ENCODE peak calls at places on chromosomes 4 and X, in five cellular contexts. T, A, Y, B and G are unnamed samples.
A peak's percentile ranks its signal among the peaks of the same experiment; 100 is the strongest.

GRCh38 chr4:152729466-152729865 is 49.7 kb upstream of the TMEM154 start:
- DNase-seq in T (no peak), A (no peak), Y (no peak), B (no peak), G (no peak)

GRCh38 chrX:150692837-150693781 is at the start of gene MTMR1:
- DNase-seq in T (no peak), A (no peak), Y (peak; percentile 65), B (no peak), G (no peak)

GRCh38 chr4:95929448-95930064 is 89.7 kb downstream of the PDHA2 start:
- DNase-seq in T (no peak), A (no peak), Y (no peak), B (no peak), G (no peak)

GRCh38 chrX:34275710-34276109 is 143.6 kb upstream of the FAM47A start:
- DNase-seq in T (no peak), A (no peak), Y (peak; percentile 24), B (no peak), G (no peak)

GRCh38 chr4:110198472-110199419 is at the start of gene ELOVL6:
- DNase-seq in T (peak; percentile 56), A (peak; percentile 71), Y (peak; percentile 85), B (peak; percentile 46), G (no peak)

GRCh38 chr4:12689457-12689856 is 794.7 kb downstream of the RAB28 start:
- DNase-seq in T (no peak), A (no peak), Y (no peak), B (no peak), G (no peak)

GRCh38 chrX:38806054-38806389 is 4.8 kb downstream of the MID1IP1 start:
- DNase-seq in T (no peak), A (no peak), Y (no peak), B (no peak), G (no peak)

GRCh38 chrX:52988985-52989917 is 30.9 kb upstream of the FAM156A start:
- DNase-seq in T (no peak), A (no peak), Y (no peak), B (no peak), G (no peak)

GRCh38 chr4:38639245-38639644 is 24.8 kb upstream of the KLF3 start:
- DNase-seq in T (no peak), A (no peak), Y (no peak), B (no peak), G (no peak)

GRCh38 chr4:23266401-23266800 is 573.7 kb downstream of the GBA3 start:
- DNase-seq in T (no peak), A (no peak), Y (no peak), B (no peak), G (no peak)

DNA sequence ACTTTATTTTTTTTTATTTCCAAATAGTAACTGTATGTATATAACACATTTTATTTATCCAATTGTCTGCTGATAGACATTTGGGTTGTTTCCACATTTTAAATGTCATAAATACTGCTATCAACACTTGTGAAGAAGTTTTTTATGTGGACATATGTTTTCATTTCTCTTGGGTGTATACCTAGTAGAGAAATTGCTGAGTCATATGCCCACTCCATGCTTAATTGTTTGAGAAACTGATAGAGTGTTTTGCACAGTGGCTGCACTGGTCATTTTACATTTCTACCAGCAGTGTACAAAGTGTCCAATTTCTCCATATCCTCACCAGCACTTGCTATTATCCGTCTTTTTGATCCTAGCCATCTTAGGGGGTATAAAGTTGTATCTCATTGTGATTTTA is 567.8 kb downstream of the GBA3 start:
- DNase-seq in T (no peak), A (no peak), Y (no peak), B (no peak), G (no peak)
- H3K4me1 ChIP-seq in T (no peaks in the 10 kb centered on the region), A (no peaks in the 10 kb centered on the region), Y (no peaks in the 10 kb centered on the region), B (no peaks in the 10 kb centered on the region), G (no peaks in the 10 kb centered on the region)

GRCh38 chr4:101242441-101242840 is 104.9 kb downstream of the PPP3CA start:
- DNase-seq in T (no peak), A (no peak), Y (no peak), B (no peak), G (no peak)

GRCh38 chr4:101239685-101240084 is 107.6 kb downstream of the PPP3CA start:
- DNase-seq in T (no peak), A (no peak), Y (no peak), B (no peak), G (no peak)

GRCh38 chr4:101236097-101236496 is 111.2 kb downstream of the PPP3CA start:
- DNase-seq in T (no peak), A (no peak), Y (no peak), B (no peak), G (no peak)

GRCh38 chr4:101238706-101239105 is 108.6 kb downstream of the PPP3CA start:
- DNase-seq in T (no peak), A (no peak), Y (no peak), B (no peak), G (no peak)

GRCh38 chr4:101237773-101238172 is 109.6 kb downstream of the PPP3CA start:
- DNase-seq in T (no peak), A (no peak), Y (no peak), B (no peak), G (no peak)
- H3K4me1 ChIP-seq in T (peaks cover 5% of the 10 kb centered on the region), A (peaks cover 22% of the 10 kb centered on the region), Y (peaks cover 5% of the 10 kb centered on the region), B (peaks cover 2% of the 10 kb centered on the region), G (peaks cover 16% of the 10 kb centered on the region)

GRCh38 chrX:19864736-19865135 is 22.7 kb downstream of the SH3KBP1 start:
- DNase-seq in T (no peak), A (no peak), Y (no peak), B (no peak), G (no peak)
- H3K4me1 ChIP-seq in T (no peaks in the 10 kb centered on the region), A (no peaks in the 10 kb centered on the region), Y (no peaks in the 10 kb centered on the region), B (peaks cover 5% of the 10 kb centered on the region), G (peaks cover 20% of the 10 kb centered on the region)

DNA sequence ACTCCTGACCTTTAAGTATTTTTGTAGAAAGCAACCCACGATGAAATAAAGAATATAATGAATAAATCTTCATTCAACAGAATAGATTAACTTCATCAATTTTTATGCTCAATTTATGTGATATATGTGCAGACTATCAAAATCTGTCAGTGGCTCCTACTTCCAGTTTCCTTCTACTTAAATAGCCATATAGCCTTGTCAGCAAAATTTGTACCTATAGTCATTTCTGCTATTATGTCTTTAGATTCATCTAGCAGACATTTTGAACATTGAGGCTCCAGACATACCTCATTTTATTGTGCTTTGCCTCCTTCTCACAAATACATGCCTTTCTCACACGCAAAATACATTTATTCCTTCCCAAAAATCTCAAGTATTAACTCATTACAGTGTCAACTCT is 971.7 kb downstream of the FAM133A start:
- DNase-seq in T (no peak), A (no peak), Y (no peak), B (no peak), G (no peak)
- H3K4me1 ChIP-seq in T (no peaks in the 10 kb centered on the region), A (no peaks in the 10 kb centered on the region), Y (no peaks in the 10 kb centered on the region), B (no peaks in the 10 kb centered on the region), G (no peaks in the 10 kb centered on the region)